ENCODE peak calls at places on chromosomes 3 and 15, in four cellular contexts. U is mammary epithelial cell, D is upper lobe of right lung, C is IMR-90. X is an unnamed sample.

GRCh38 chr3:184944221-184944620 is 132.3 kb downstream of the VPS8 start:
- DNase-seq in U (no peak), D (no peak), C (no peak), X (no peak)

GRCh38 chr15:67829647-67830504 is 4.6 kb downstream of the SKOR1 start:
- DNase-seq in D (peak; percentile 55), U (no peak), C (no peak), X (no peak)

GRCh38 chr3:108590443-108590842 is 921 bp downstream of the DZIP3 start:
- DNase-seq in U (peak; percentile 26), C (no peak), D (no peak), X (no peak)

GRCh38 chr15:56047354-56047753 is 53.9 kb upstream of the NEDD4 start:
- DNase-seq in D (no peak), U (peak; percentile 70), C (no peak), X (no peak)

GRCh38 chr3:59451041-59451763 is 401.4 kb upstream of the CFAP20DC start:
- DNase-seq in C (no peak), U (peak; percentile 68), D (no peak), X (no peak)

GRCh38 chr3:4744405-4745239 is 234.6 kb upstream of the BHLHE40 start:
- DNase-seq in U (no peak), C (peak; percentile 82), D (no peak), X (peak; percentile 35)

GRCh38 chr3:17579289-17580031 is 163.0 kb downstream of the TBC1D5 start:
- DNase-seq in D (no peak), C (peak; percentile 10), U (peak; percentile 44), X (peak; percentile 17)

GRCh38 chr15:41923424-41923999 is 29.7 kb upstream of the SPTBN5 start:
- DNase-seq in C (no peak), D (peak; percentile 2), U (no peak), X (no peak)

GRCh38 chr15:25784141-25784540 is 79.0 kb downstream of the ATP10A start:
- DNase-seq in D (no peak), U (no peak), C (peak; percentile 25), X (no peak)

GRCh38 chr15:50148362-50148963 is 29.4 kb upstream of the ATP8B4 start:
- DNase-seq in U (peak; percentile 70), C (peak; percentile 79), D (no peak), X (peak; percentile 64)

GRCh38 chr3:84566256-84566655 is 392.5 kb upstream of the CADM2 start:
- DNase-seq in D (no peak), C (no peak), U (no peak), X (no peak)

GRCh38 chr15:29677871-29678431 is 144.3 kb downstream of the TJP1 start:
- DNase-seq in U (no peak), D (no peak), C (no peak), X (no peak)

GRCh38 chr15:36136054-36136453 is 443.4 kb upstream of the CDIN1 start:
- DNase-seq in C (peak; percentile 35), D (no peak), U (no peak), X (no peak)

GRCh38 chr3:188244395-188244861 is 90.5 kb downstream of the LPP start:
- DNase-seq in D (no peak), C (peak; percentile 76), U (peak; percentile 94), X (peak; percentile 58)

GRCh38 chr3:72836923-72837322 is 11.3 kb downstream of the SHQ1 start:
- DNase-seq in U (no peak), C (no peak), D (no peak), X (no peak)

GRCh38 chr3:114496874-114497273 is 203.0 kb downstream of the TIGIT start:
- DNase-seq in D (no peak), U (no peak), C (peak; percentile 37), X (peak; percentile 38)

GRCh38 chr15:49415638-49416037 is 7.4 kb upstream of the FGF7 start:
- DNase-seq in C (peak; percentile 97), D (no peak), U (peak; percentile 82), X (peak; percentile 21)

GRCh38 chr3:188914556-188914955 is 257.2 kb upstream of the TPRG1 start:
- DNase-seq in U (no peak), D (no peak), C (peak; percentile 89), X (peak; percentile 36)

GRCh38 chr3:148439254-148439822 is 258.4 kb upstream of the AGTR1 start:
- DNase-seq in D (no peak), U (no peak), C (no peak), X (no peak)

GRCh38 chr3:56989434-56990294 is 70.8 kb upstream of the SPATA12 start:
- DNase-seq in C (no peak), U (no peak), D (no peak), X (no peak)

GRCh38 chr3:137692803-137693431 is 71.2 kb upstream of the SOX14 start:
- DNase-seq in U (peak; percentile 16), C (no peak), D (peak; percentile 71), X (no peak)

GRCh38 chr3:126480864-126481263 is 5.2 kb upstream of the ZXDC start:
- DNase-seq in U (no peak), C (no peak), D (no peak), X (no peak)

GRCh38 chr15:39543651-39544050 is 37.2 kb upstream of the THBS1 start:
- DNase-seq in U (no peak), D (no peak), C (no peak), X (no peak)

GRCh38 chr15:68187559-68187958 is 17.6 kb downstream of the CALML4 start:
- DNase-seq in U (peak; percentile 41), C (peak; percentile 88), D (no peak), X (peak; percentile 68)

GRCh38 chr3:29427266-29428103 is 146.6 kb downstream of the RBMS3 start:
- DNase-seq in C (no peak), U (no peak), D (no peak), X (no peak)

GRCh38 chr3:160224811-160225180 is 426 bp upstream of the C3orf80 start:
- DNase-seq in D (no peak), U (no peak), C (no peak), X (no peak)

GRCh38 chr15:50675524-50676144 is 11.0 kb downstream of the TRPM7 start:
- DNase-seq in U (peak; percentile 10), D (no peak), C (peak; percentile 59), X (peak; percentile 16)

GRCh38 chr3:105843895-105844500 is 24.8 kb downstream of the CBLB start:
- DNase-seq in D (no peak), U (no peak), C (no peak), X (no peak)

GRCh38 chr3:184337315-184337714 is at the start of gene FAM131A:
- DNase-seq in U (no peak), D (no peak), C (peak; percentile 28), X (no peak)

GRCh38 chr3:140629351-140630137 is 48.3 kb upstream of the TRIM42 start:
- DNase-seq in D (no peak), C (peak; percentile 35), U (peak; percentile 91), X (peak; percentile 96)

GRCh38 chr3:21942328-21942727 is 191.3 kb upstream of the ZNF385D start:
- DNase-seq in C (peak; percentile 87), U (peak; percentile 8), D (no peak), X (peak; percentile 86)

GRCh38 chr15:40105517-40106202 is 3.0 kb downstream of the BMF start:
- DNase-seq in D (no peak), C (no peak), U (no peak), X (no peak)

GRCh38 chr15:42102646-42103235 is 8.4 kb upstream of the PLA2G4D start:
- DNase-seq in D (peak; percentile 64), C (peak; percentile 49), U (peak; percentile 69), X (no peak)

GRCh38 chr3:195259146-195259563 is 11.8 kb downstream of the XXYLT1 start:
- DNase-seq in D (no peak), U (peak; percentile 37), C (peak; percentile 32), X (peak; percentile 32)

GRCh38 chr15:96858693-96859092 is 528.2 kb downstream of the NR2F2 start:
- DNase-seq in C (no peak), D (no peak), U (no peak), X (no peak)

GRCh38 chr15:69780981-69781380 is 316.7 kb downstream of the TLE3 start:
- DNase-seq in U (no peak), D (no peak), C (no peak), X (no peak)

GRCh38 chr3:57855281-57855680 is 99.2 kb downstream of the SLMAP start:
- DNase-seq in D (no peak), U (peak; percentile 45), C (peak; percentile 86), X (peak; percentile 34)

GRCh38 chr3:50242778-50243551 is 7.0 kb downstream of the GNAI2 start:
- DNase-seq in D (peak; percentile 88), C (peak; percentile 72), U (peak; percentile 69), X (peak; percentile 79)
- H3K27ac ChIP-seq in D (peak overlapping the region; percentile 85), C (peak overlapping the region; percentile 1), U (peak overlapping the region; percentile 58), X (peak overlapping the region; percentile 74)

DNA sequence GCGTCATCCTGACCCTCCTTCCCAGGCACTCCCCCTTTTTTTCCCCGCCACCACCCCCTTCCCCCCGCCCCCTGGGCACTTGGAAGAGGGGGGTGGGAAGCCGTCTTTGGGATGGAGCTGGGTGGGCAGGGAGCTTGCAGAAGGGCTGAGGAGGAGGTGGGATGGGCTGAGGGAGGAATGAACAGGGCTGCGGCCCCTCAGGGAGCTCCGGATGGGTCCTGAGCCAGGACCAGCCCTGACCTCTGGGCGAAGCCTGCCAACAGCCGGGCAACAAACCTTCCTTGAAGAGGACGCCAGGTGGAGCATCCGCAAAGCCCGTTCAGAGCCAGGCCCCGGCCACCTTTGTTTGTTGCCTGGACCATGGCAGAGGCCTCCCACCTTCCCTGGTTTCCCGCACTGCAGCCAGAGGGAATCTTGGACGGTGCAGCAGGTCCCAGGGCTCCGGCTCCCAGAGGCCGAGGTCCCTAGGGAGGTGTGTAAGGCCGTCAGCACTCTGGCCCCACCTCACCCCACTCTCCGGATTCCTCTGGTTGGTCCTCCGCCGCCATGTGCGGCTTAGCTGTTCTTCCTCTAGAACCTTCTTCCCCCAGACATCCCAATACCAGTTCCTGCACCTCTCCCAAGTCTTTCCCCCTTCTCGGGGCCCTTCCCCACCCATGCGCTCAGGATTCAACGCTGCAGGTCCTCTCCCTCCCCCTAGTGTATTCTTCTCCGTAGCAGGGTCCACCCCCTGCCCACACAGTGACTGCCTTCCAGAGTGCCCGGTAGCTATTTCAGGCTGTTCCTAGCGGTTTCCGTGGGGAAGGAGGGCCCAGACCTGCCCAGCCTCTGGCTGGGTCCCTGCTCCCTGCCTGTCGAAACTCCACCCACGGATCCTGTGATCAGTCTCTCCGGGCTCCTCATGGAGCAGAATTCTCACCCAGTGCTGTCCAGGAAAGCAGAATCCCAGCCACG is 45.5 kb upstream of the SEC61A1 start:
- DNase-seq in D (no peak), C (no peak), U (peak; percentile 45), X (no peak)
- H3K4me3 ChIP-seq in D (no peak overlapping the region), C (no peak overlapping the region), U (no peak overlapping the region), X (no peak overlapping the region)

GRCh38 chr3:82875401-82875800 is 1114.0 kb upstream of the GBE1 start:
- DNase-seq in U (no peak), D (no peak), C (no peak), X (peak; percentile 44)
- H3K27ac ChIP-seq in U (no peak overlapping the region), D (no peak overlapping the region), C (no peak overlapping the region), X (peak overlapping the region; percentile 23)

GRCh38 chr3:129001817-129002572 is 891 bp downstream of the EFCC1 start:
- DNase-seq in C (no peak), U (no peak), D (no peak), X (no peak)
- H3K4me3 ChIP-seq in C (peak overlapping the region; percentile 21), U (no peak overlapping the region), D (peak overlapping the region; percentile 63), X (no peak overlapping the region)

GRCh38 chr15:66805207-66805975 is 103.4 kb downstream of the SMAD6 start:
- DNase-seq in C (no peak), D (no peak), U (no peak), X (no peak)

GRCh38 chr15:66801266-66801665 is 99.2 kb downstream of the SMAD6 start:
- DNase-seq in U (no peak), C (no peak), D (no peak), X (no peak)

GRCh38 chr15:66803749-66804148 is 101.7 kb downstream of the SMAD6 start:
- DNase-seq in C (no peak), D (no peak), U (no peak), X (no peak)

GRCh38 chr15:66802087-66803001 is 100.3 kb downstream of the SMAD6 start:
- DNase-seq in C (peak; percentile 62), D (no peak), U (no peak), X (peak; percentile 31)

GRCh38 chr15:66803182-66803729 is 101.2 kb downstream of the SMAD6 start:
- DNase-seq in C (peak; percentile 98), U (peak; percentile 87), D (peak; percentile 94), X (peak; percentile 95)
- H3K27ac ChIP-seq in C (peak overlapping the region; percentile 99), U (no peak overlapping the region), D (peak overlapping the region; percentile 83), X (peak overlapping the region; percentile 69)

X was measured in brain microvascular endothelial cell.